ENCODE peak calls at places on chromosomes 7 and 10, in seven cellular contexts. Z, D, L, C, W, K and I are unnamed samples.

GRCh38 chr7:55485501-55486171 is 86.7 kb downstream of the VOPP1 start:
- DNase-seq in Z (no peak), D (no peak), L (no peak), C (no peak), W (no peak), K (no peak), I (no peak)

GRCh38 chr7:140998715-140999114 is 16.0 kb downstream of the MRPS33 start:
- DNase-seq in Z (no peak), D (no peak), L (no peak), C (no peak), W (no peak), K (no peak), I (no peak)

GRCh38 chr7:137402535-137403258 is 59.2 kb upstream of the PTN start:
- DNase-seq in Z (no peak), D (no peak), L (no peak), C (no peak), W (no peak), K (no peak), I (no peak)

GRCh38 chr7:139124084-139124914 is 14.8 kb upstream of the ZC3HAV1 start:
- DNase-seq in Z (no peak), D (no peak), L (no peak), C (no peak), W (no peak), K (no peak), I (no peak)

GRCh38 chr10:48575901-48576300 is 29.0 kb downstream of the ARHGAP22 start:
- DNase-seq in Z (no peak), D (no peak), L (no peak), C (no peak), W (no peak), K (no peak), I (no peak)

GRCh38 chr10:35998036-35998435 is 355.9 kb upstream of the FZD8 start:
- DNase-seq in Z (no peak), D (no peak), L (peak), C (no peak), W (no peak), K (no peak), I (no peak)

GRCh38 chr10:75111906-75112703 is 649 bp downstream of the SAMD8 start:
- DNase-seq in Z (peak), D (peak), L (peak), C (no peak), W (peak), K (no peak), I (no peak)

GRCh38 chr7:150963707-150964559 is 14.2 kb downstream of the KCNH2 start:
- DNase-seq in Z (no peak), D (no peak), L (no peak), C (no peak), W (no peak), K (no peak), I (no peak)

GRCh38 chr10:24556746-24557742 is 166.6 kb downstream of the ARHGAP21 start:
- DNase-seq in Z (no peak), D (peak), L (peak), C (peak), W (peak), K (no peak), I (no peak)

GRCh38 chr10:5761220-5761619 is 52.0 kb downstream of the GDI2 start:
- DNase-seq in Z (no peak), D (no peak), L (no peak), C (no peak), W (no peak), K (no peak), I (no peak)

GRCh38 chr10:93062499-93063216 is 2.1 kb downstream of the CYP26C1 start:
- DNase-seq in Z (no peak), D (no peak), L (peak), C (no peak), W (no peak), K (no peak), I (no peak)

GRCh38 chr10:28711079-28711478 is 33.8 kb downstream of the BAMBI start:
- DNase-seq in Z (no peak), D (no peak), L (no peak), C (no peak), W (no peak), K (no peak), I (no peak)

GRCh38 chr10:45075821-45076220 is 75.1 kb downstream of the ZNF22 start:
- DNase-seq in Z (no peak), D (no peak), L (no peak), C (no peak), W (no peak), K (no peak), I (no peak)

GRCh38 chr10:86664370-86665217 is 3.7 kb upstream of the LDB3 start:
- DNase-seq in Z (no peak), D (no peak), L (no peak), C (no peak), W (peak), K (no peak), I (no peak)